ENCODE peak calls at places on chromosomes 16 and 17, in four cellular contexts. U is naive thymus-derived CD4-positive, alpha-beta T cell; V is NT2/D1; K is aorta. P is an unnamed sample. For H3K4me1, the result is how much of the 10 kb centered on the place peaks cover.

GRCh38 chr17:35167046-35167445 is 19.4 kb downstream of the UNC45B start:
- DNase-seq in V (no peak), K (no peak), U (no peak), P (no peak)

GRCh38 chr17:11598274-11599221 is at the start of gene DNAH9:
- DNase-seq in K (peak), U (peak), V (peak), P (peak)

GRCh38 chr16:85123891-85124635 is 11.8 kb upstream of the CIBAR2 start:
- DNase-seq in V (peak), U (no peak), K (peak), P (no peak)

GRCh38 chr16:29645699-29646187 is 17.3 kb upstream of the SPN start:
- DNase-seq in U (no peak), V (no peak), K (peak), P (no peak)

GRCh38 chr16:54176376-54176901 is 110.1 kb downstream of the IRX3 start:
- DNase-seq in V (no peak), U (no peak), K (no peak), P (no peak)

GRCh38 chr17:79619636-79620206 is 8.9 kb upstream of the RBFOX3 start:
- DNase-seq in U (no peak), K (peak), V (no peak), P (peak)

GRCh38 chr17:70320642-70321345 is 151.5 kb downstream of the KCNJ2 start:
- DNase-seq in K (no peak), U (no peak), V (no peak), P (peak)

GRCh38 chr17:9906616-9907015 is 1.5 kb upstream of the RCVRN start:
- DNase-seq in U (no peak), V (no peak), K (no peak), P (peak)

GRCh38 chr16:77514500-77515225 is 79.8 kb upstream of the ADAMTS18 start:
- DNase-seq in U (no peak), K (no peak), V (no peak), P (no peak)

GRCh38 chr17:43861960-43862359 is 15.0 kb downstream of the CD300LG start:
- DNase-seq in V (no peak), K (no peak), U (no peak), P (peak)

GRCh38 chr17:45246861-45247428 is 14.9 kb downstream of the SPATA32 start:
- DNase-seq in U (no peak), K (no peak), V (no peak), P (peak)

GRCh38 chr16:58464916-58465731 is 34.8 kb upstream of the NDRG4 start:
- DNase-seq in V (peak), K (no peak), U (no peak), P (no peak)

GRCh38 chr17:48062273-48062672 is 14.1 kb downstream of the NFE2L1 start:
- DNase-seq in V (no peak), U (no peak), K (no peak), P (no peak)

GRCh38 chr17:8410882-8411238 is 13.2 kb upstream of the RNF222 start:
- DNase-seq in K (no peak), U (no peak), V (no peak), P (no peak)

GRCh38 chr17:15969463-15969862 is 24.5 kb downstream of the ADORA2B start:
- DNase-seq in V (no peak), K (no peak), U (no peak), P (no peak)

GRCh38 chr16:55426865-55427484 is 52.0 kb upstream of the MMP2 start:
- DNase-seq in U (no peak), V (no peak), K (no peak), P (no peak)

GRCh38 chr17:59105852-59106462 is 723 bp downstream of the TRIM37 start:
- DNase-seq in V (no peak), U (peak), K (peak), P (peak)

GRCh38 chr16:79278506-79278905 is 322.0 kb downstream of the MAF start:
- DNase-seq in K (no peak), U (peak), V (no peak), P (no peak)

GRCh38 chr17:77892469-77893143 is 65.9 kb upstream of the TNRC6C start:
- DNase-seq in U (no peak), V (peak), K (peak), P (peak)

GRCh38 chr17:58989629-58990028 is 117.1 kb downstream of the TRIM37 start:
- DNase-seq in U (no peak), V (no peak), K (no peak), P (no peak)

GRCh38 chr16:86505185-86505898 is 5.0 kb upstream of the FOXF1 start:
- DNase-seq in U (no peak), V (no peak), K (no peak), P (no peak)

GRCh38 chr17:48626470-48627241 is 498 bp upstream of the HOXB9 start:
- DNase-seq in K (peak), U (no peak), V (no peak), P (no peak)

GRCh38 chr16:86593913-86594312 is 15.6 kb downstream of the FOXL1 start:
- DNase-seq in V (no peak), K (no peak), U (no peak), P (no peak)

GRCh38 chr17:43756176-43756575 is 2.4 kb downstream of the SOST start:
- DNase-seq in V (no peak), U (no peak), K (no peak), P (no peak)

GRCh38 chr17:46013502-46014165 is 14.6 kb downstream of the STH start:
- DNase-seq in U (no peak), K (no peak), V (no peak), P (no peak)

GRCh38 chr17:19460695-19461094 is 49.7 kb downstream of the RNF112 start:
- DNase-seq in K (peak), U (no peak), V (no peak), P (no peak)

GRCh38 chr17:79657861-79658810 is 47.3 kb upstream of the RBFOX3 start:
- DNase-seq in K (no peak), U (no peak), V (no peak), P (peak)

DNA sequence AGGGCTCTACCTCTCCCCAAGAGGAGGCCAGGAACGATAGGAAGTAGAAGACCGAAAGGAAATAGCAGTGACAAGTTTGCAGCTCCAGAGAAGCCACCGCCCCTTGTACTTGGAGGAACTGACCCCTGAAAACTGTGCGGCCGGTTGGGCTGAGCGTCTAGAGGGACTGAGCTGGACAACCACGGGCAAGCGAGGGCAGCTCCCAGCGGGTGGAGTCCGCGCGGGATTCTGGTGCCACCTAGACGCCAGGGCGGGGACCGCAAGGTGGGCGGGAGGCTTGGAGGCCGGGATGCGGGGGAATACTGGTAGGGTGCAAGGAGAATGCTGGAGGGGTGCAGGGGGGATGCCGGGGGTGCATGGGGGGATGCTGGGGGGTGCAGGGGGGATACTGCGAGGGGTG is 1.3 kb upstream of the SLC6A4 start:
- DNase-seq in U (no peak), V (no peak), K (peak), P (peak)
- H3K4me1 ChIP-seq in U (under half), V (under half), K (under half), P (under half)

GRCh38 chr17:64172510-64172909 is 42.6 kb upstream of the ERN1 start:
- DNase-seq in K (no peak), U (no peak), V (no peak), P (no peak)
- H3K4me1 ChIP-seq in K (under half), U (under half), V (under half), P (under half)

GRCh38 chr17:63986842-63987615 is 11.1 kb upstream of the PRR29 start:
- DNase-seq in U (no peak), K (peak), V (no peak), P (no peak)
- H3K4me1 ChIP-seq in U (under half), K (under half), V (under half), P (half or more)

DNA sequence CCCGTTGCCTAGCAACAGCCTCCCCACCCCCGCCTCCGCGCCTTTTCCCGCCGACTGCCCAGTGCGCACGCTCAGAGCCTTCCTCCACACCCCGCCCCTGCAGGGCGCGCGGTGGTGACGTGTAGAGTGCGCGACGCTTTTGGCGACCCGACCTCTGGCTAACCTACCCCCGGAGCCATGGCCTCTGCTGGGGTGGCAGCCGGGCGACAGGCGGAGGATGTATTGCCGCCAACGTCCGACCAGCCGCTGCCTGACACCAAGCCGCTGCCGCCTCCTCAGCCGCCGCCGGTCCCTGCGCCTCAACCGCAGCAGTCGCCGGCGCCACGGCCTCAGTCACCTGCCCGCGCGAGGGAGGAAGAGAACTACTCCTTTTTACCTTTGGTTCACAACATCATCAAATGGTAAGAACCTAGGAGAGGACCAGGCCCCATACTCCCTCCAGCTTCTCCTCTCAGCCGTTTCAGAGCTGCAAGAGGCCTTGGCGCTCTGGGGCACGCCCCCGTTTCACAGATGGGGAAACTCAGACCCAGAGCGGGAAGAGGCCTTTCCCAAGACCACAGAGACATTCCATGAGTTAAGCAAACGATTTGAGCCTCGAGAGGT is at the start of gene MED9:
- DNase-seq in K (peak), U (peak), V (peak), P (peak)
- H3K4me1 ChIP-seq in K (under half), U (under half), V (under half), P (under half)

GRCh38 chr17:4509923-4510614 is 11.4 kb downstream of the SPNS2 start:
- DNase-seq in U (no peak), V (no peak), K (peak), P (no peak)
- H3K4me1 ChIP-seq in U (under half), V (under half), K (under half), P (half or more)

GRCh38 chr17:39848600-39848999 is 15.5 kb downstream of the IKZF3 start:
- DNase-seq in K (no peak), V (no peak), U (no peak), P (no peak)

GRCh38 chr17:39846205-39846604 is 17.9 kb downstream of the IKZF3 start:
- DNase-seq in U (no peak), V (no peak), K (no peak), P (no peak)

GRCh38 chr17:39841202-39841601 is 22.9 kb downstream of the IKZF3 start:
- DNase-seq in U (no peak), K (no peak), V (no peak), P (no peak)

DNA sequence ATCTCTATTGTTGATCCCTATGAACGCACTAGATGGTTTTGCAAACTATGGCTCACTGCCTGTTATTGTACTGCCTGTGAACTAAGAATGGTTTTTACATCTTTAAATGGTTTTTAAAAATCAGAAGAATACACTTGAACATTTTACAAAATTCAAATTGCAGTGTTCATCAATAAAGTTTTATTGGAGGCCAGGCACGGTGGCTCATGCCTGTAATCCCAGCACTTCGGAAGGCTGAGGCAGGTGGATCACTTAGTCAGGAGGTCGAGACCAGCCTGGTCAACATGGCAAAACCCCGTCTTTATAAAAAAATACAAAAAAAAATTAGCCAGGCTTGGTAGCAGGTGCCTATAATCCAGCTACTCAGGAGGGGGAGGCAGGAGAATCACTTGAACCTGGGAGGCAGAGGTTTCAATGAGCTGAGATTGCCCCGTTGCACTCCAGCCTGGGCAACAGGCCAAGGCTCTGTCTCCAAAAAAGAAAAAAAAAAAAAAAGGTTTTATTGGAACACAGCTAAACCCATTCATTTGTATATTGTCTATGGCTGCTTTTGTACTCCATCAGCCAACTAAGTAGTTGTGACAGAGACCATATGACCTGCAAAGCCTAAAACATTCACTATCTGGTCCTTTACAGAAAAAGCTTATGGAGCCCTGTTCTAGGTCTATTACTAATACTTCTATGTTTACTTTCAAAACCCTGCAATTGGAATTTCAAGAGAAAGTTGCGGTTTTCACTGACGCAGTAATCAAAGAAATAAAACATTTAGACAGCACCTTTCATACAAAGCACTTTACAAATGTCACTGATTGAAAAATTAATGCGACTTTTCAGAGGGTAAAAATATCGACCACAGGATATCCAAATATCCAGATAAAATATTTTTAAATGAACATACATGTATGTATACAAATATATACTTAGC is 18.8 kb downstream of the IKZF3 start:
- DNase-seq in U (no peak), K (no peak), V (no peak), P (no peak)
- H3K4me1 ChIP-seq in U (under half), K (under half), V (under half), P (under half)

GRCh38 chr16:87789437-87790277 is 23.9 kb upstream of the KLHDC4 start:
- DNase-seq in V (no peak), K (no peak), U (no peak), P (no peak)
- H3K4me1 ChIP-seq in V (under half), K (under half), U (under half), P (under half)

GRCh38 chr17:57914274-57915147 is 40.7 kb downstream of the CUEDC1 start:
- DNase-seq in U (no peak), K (no peak), V (no peak), P (no peak)

GRCh38 chr17:57910462-57910861 is 44.8 kb downstream of the CUEDC1 start:
- DNase-seq in U (no peak), V (no peak), K (no peak), P (no peak)

GRCh38 chr17:57911021-57911420 is 44.2 kb downstream of the CUEDC1 start:
- DNase-seq in V (no peak), U (no peak), K (no peak), P (no peak)

GRCh38 chr17:57913576-57914273 is 41.5 kb downstream of the CUEDC1 start:
- DNase-seq in V (no peak), K (no peak), U (no peak), P (no peak)

GRCh38 chr17:57911834-57912673 is 43.2 kb downstream of the CUEDC1 start:
- DNase-seq in V (no peak), K (peak), U (no peak), P (peak)
- H3K4me1 ChIP-seq in V (under half), K (under half), U (under half), P (under half)

GRCh38 chr17:81940538-81941483 is 3.7 kb upstream of the PYCR1 start:
- DNase-seq in U (no peak), V (no peak), K (no peak), P (no peak)
- H3K4me1 ChIP-seq in U (under half), V (under half), K (under half), P (under half)

GRCh38 chr16:1326946-1327618 is 6.4 kb upstream of the BAIAP3 start:
- DNase-seq in U (no peak), V (no peak), K (no peak), P (no peak)

GRCh38 chr16:1325261-1325660 is 8.2 kb upstream of the BAIAP3 start:
- DNase-seq in V (no peak), K (no peak), U (no peak), P (no peak)

GRCh38 chr16:1327619-1327947 is 5.9 kb upstream of the BAIAP3 start:
- DNase-seq in U (no peak), V (no peak), K (no peak), P (no peak)

GRCh38 chr16:1325673-1326371 is 7.6 kb upstream of the BAIAP3 start:
- DNase-seq in V (no peak), U (no peak), K (no peak), P (no peak)

DNA sequence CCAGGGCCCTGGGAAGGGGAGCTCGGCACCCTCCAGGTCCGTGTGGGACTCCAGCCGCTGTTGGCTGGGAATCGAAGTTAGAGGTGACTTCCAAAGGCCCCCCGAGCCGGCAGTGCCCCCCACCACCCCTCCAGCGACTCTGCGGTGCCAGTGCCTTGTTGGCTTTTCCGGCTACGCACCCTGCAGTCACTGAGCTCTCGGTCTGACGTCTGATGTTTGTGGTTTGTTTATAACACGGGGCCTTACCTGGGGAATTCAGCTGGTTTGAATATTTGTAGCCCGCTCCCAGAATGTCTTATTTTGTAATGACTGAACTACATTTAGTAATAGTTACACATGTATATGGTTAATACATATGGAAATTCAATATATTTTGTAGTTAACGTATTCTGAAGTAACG is 7.1 kb upstream of the BAIAP3 start:
- DNase-seq in U (no peak), K (no peak), V (no peak), P (no peak)
- H3K4me1 ChIP-seq in U (under half), K (under half), V (under half), P (under half)